ENCODE peak calls at places on chromosomes 6 and 20, in seven cellular contexts. One of them, this sample, is unnamed. For H3K4me1, the result is how much of the 10 kb centered on the place peaks cover.

GRCh38 chr6:34834789-34835518 is 43.1 kb downstream of the BLTP3A start:
- DNase-seq in ovary: no peak
- DNase-seq in K562: no peak
- DNase-seq in stomach: no peak
- DNase-seq in sigmoid colon: no peak
- DNase-seq in transverse colon: no peak
- DNase-seq in suprapubic skin: no peak
- DNase-seq in this sample: peak

GRCh38 chr6:21733311-21733710 is 139.8 kb downstream of the SOX4 start:
- DNase-seq in ovary: no peak
- DNase-seq in K562: no peak
- DNase-seq in stomach: no peak
- DNase-seq in sigmoid colon: no peak
- DNase-seq in transverse colon: no peak
- DNase-seq in suprapubic skin: no peak
- DNase-seq in this sample: no peak

GRCh38 chr20:59646487-59646886 is 42.1 kb downstream of the PHACTR3 start:
- DNase-seq in ovary: no peak
- DNase-seq in K562: no peak
- DNase-seq in stomach: no peak
- DNase-seq in sigmoid colon: peak
- DNase-seq in transverse colon: no peak
- DNase-seq in suprapubic skin: no peak
- DNase-seq in this sample: no peak

GRCh38 chr6:7050911-7051779 is 56.6 kb upstream of the RREB1 start:
- DNase-seq in ovary: peak
- DNase-seq in K562: no peak
- DNase-seq in stomach: peak
- DNase-seq in sigmoid colon: peak
- DNase-seq in transverse colon: peak
- DNase-seq in suprapubic skin: peak
- DNase-seq in this sample: no peak

GRCh38 chr6:43817192-43817591 is 47.2 kb downstream of the VEGFA start:
- DNase-seq in ovary: no peak
- DNase-seq in K562: peak
- DNase-seq in stomach: peak
- DNase-seq in sigmoid colon: no peak
- DNase-seq in transverse colon: peak
- DNase-seq in suprapubic skin: no peak
- DNase-seq in this sample: no peak

GRCh38 chr6:15303920-15304291 is 58.0 kb downstream of the JARID2 start:
- DNase-seq in ovary: no peak
- DNase-seq in K562: no peak
- DNase-seq in stomach: no peak
- DNase-seq in sigmoid colon: no peak
- DNase-seq in transverse colon: no peak
- DNase-seq in suprapubic skin: no peak
- DNase-seq in this sample: no peak

GRCh38 chr6:100096356-100096755 is 102.3 kb upstream of the MCHR2 start:
- DNase-seq in ovary: no peak
- DNase-seq in K562: no peak
- DNase-seq in stomach: no peak
- DNase-seq in sigmoid colon: no peak
- DNase-seq in transverse colon: no peak
- DNase-seq in suprapubic skin: no peak
- DNase-seq in this sample: no peak

GRCh38 chr20:40442181-40442963 is 246.7 kb downstream of the MAFB start:
- DNase-seq in ovary: no peak
- DNase-seq in K562: no peak
- DNase-seq in stomach: no peak
- DNase-seq in sigmoid colon: no peak
- DNase-seq in transverse colon: no peak
- DNase-seq in suprapubic skin: no peak
- DNase-seq in this sample: no peak

GRCh38 chr6:88248709-88249321 is 82.7 kb upstream of the CNR1 start:
- DNase-seq in ovary: no peak
- DNase-seq in K562: no peak
- DNase-seq in stomach: no peak
- DNase-seq in sigmoid colon: no peak
- DNase-seq in transverse colon: no peak
- DNase-seq in suprapubic skin: no peak
- DNase-seq in this sample: no peak

GRCh38 chr6:75483136-75483952 is 10.3 kb downstream of the FILIP1 start:
- DNase-seq in ovary: no peak
- DNase-seq in K562: no peak
- DNase-seq in stomach: no peak
- DNase-seq in sigmoid colon: no peak
- DNase-seq in transverse colon: no peak
- DNase-seq in suprapubic skin: no peak
- DNase-seq in this sample: no peak

GRCh38 chr20:53492212-53492611 is 101.4 kb downstream of the ZNF217 start:
- DNase-seq in ovary: no peak
- DNase-seq in K562: no peak
- DNase-seq in stomach: no peak
- DNase-seq in sigmoid colon: no peak
- DNase-seq in transverse colon: no peak
- DNase-seq in suprapubic skin: no peak
- DNase-seq in this sample: no peak

GRCh38 chr6:52577022-52577777 is at the start of gene TRAM2:
- DNase-seq in ovary: peak
- DNase-seq in K562: peak
- DNase-seq in stomach: peak
- DNase-seq in sigmoid colon: peak
- DNase-seq in transverse colon: peak
- DNase-seq in suprapubic skin: peak
- DNase-seq in this sample: peak
- TF ChIP-seq CTCF in ovary: no peak
- TF ChIP-seq CTCF in K562: peak
- TF ChIP-seq CTCF in stomach: no peak
- TF ChIP-seq CTCF in sigmoid colon: no peak
- TF ChIP-seq CTCF in transverse colon: peak
- TF ChIP-seq CTCF in suprapubic skin: no peak
- TF ChIP-seq CTCF in this sample: no peak

GRCh38 chr6:157984165-157984564 is 2.5 kb downstream of the SYNJ2 start:
- DNase-seq in ovary: no peak
- DNase-seq in K562: no peak
- DNase-seq in stomach: no peak
- DNase-seq in sigmoid colon: no peak
- DNase-seq in transverse colon: no peak
- DNase-seq in suprapubic skin: no peak
- DNase-seq in this sample: no peak
- H3K4me1 ChIP-seq in ovary: under half
- H3K4me1 ChIP-seq in K562: under half
- H3K4me1 ChIP-seq in stomach: half or more
- H3K4me1 ChIP-seq in sigmoid colon: under half
- H3K4me1 ChIP-seq in transverse colon: under half
- H3K4me1 ChIP-seq in suprapubic skin: under half
- H3K4me1 ChIP-seq in this sample: under half

GRCh38 chr20:63968928-63969760 is 586 bp downstream of the ZNF512B start:
- DNase-seq in ovary: peak
- DNase-seq in K562: peak
- DNase-seq in stomach: peak
- DNase-seq in sigmoid colon: peak
- DNase-seq in transverse colon: peak
- DNase-seq in suprapubic skin: no peak
- DNase-seq in this sample: no peak
- TF ChIP-seq EP300 in ovary: no peak
- TF ChIP-seq EP300 in K562: no peak
- TF ChIP-seq EP300 in stomach: no peak
- TF ChIP-seq EP300 in sigmoid colon: no peak
- TF ChIP-seq EP300 in transverse colon: no peak
- TF ChIP-seq EP300 in suprapubic skin: no peak
- TF ChIP-seq EP300 in this sample: no peak

GRCh38 chr6:167501831-167502385 is 177.0 kb downstream of the TTLL2 start:
- DNase-seq in ovary: no peak
- DNase-seq in K562: peak
- DNase-seq in stomach: peak
- DNase-seq in sigmoid colon: no peak
- DNase-seq in transverse colon: peak
- DNase-seq in suprapubic skin: no peak
- DNase-seq in this sample: no peak
- TF ChIP-seq CTCF in ovary: no peak
- TF ChIP-seq CTCF in K562: peak
- TF ChIP-seq CTCF in stomach: no peak
- TF ChIP-seq CTCF in sigmoid colon: peak
- TF ChIP-seq CTCF in transverse colon: peak
- TF ChIP-seq CTCF in suprapubic skin: no peak
- TF ChIP-seq CTCF in this sample: no peak

GRCh38 chr6:129502261-129502660 is 207.7 kb downstream of the ARHGAP18 start:
- DNase-seq in ovary: no peak
- DNase-seq in K562: no peak
- DNase-seq in stomach: no peak
- DNase-seq in sigmoid colon: no peak
- DNase-seq in transverse colon: no peak
- DNase-seq in suprapubic skin: no peak
- DNase-seq in this sample: no peak
- H3K4me1 ChIP-seq in ovary: under half
- H3K4me1 ChIP-seq in K562: under half
- H3K4me1 ChIP-seq in stomach: under half
- H3K4me1 ChIP-seq in sigmoid colon: under half
- H3K4me1 ChIP-seq in transverse colon: under half
- H3K4me1 ChIP-seq in suprapubic skin: half or more
- H3K4me1 ChIP-seq in this sample: under half

DNA sequence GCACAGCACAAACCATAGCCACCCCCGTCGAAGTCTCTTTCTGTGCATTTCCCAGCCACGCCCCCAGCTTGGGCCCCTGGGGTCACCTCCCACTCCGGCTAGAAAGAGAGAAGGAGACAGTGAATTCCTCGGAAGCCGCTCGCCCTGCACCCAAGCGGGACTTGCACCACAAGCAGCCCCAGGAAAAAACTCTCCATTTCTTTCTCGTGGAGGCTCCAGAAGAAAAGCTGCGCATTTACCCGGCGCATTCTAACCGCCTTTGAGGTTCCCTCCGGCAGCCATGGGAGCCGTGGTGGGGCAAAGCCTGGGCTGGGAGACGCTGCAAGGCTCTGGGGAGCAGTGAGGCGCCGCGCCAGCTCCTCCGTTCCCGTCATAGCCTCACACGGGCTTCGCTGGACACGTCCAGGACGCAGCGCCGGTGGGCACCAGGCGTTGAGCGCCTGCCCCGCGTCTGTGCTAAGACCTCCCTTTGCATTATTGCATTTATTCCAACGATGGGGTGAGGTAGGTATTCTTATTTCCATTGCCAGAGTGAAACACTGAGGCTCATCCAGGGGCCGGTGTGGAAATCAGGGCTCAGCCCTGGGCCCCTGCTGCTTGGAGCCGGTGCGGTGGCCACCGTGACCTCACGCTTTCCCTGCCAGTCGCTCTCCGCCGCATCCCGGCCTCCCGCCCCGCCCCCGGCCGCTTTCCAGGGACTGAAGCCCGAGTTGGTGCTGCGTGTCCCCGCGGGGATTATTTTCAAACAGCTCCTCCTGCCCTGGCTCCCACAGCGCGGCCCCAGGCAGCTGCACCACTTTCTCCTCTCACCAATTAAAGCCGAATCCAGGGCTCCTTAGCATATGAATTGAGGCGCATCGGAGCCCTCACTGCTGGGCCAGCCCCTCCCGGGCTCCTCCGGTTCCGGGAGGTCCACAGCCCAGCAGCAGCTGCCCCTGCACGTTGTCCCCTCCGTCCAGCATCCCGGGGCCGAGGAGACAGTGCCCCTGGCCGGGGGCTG is 148.3 kb upstream of the AFDN start:
- DNase-seq in ovary: peak
- DNase-seq in K562: no peak
- DNase-seq in stomach: peak
- DNase-seq in sigmoid colon: peak
- DNase-seq in transverse colon: peak
- DNase-seq in suprapubic skin: no peak
- DNase-seq in this sample: no peak
- TF ChIP-seq EP300 in ovary: no peak
- TF ChIP-seq EP300 in K562: no peak
- TF ChIP-seq EP300 in stomach: no peak
- TF ChIP-seq EP300 in sigmoid colon: no peak
- TF ChIP-seq EP300 in transverse colon: no peak
- TF ChIP-seq EP300 in suprapubic skin: no peak
- TF ChIP-seq EP300 in this sample: no peak

GRCh38 chr6:159633196-159633595 is 59.8 kb downstream of the SOD2 start:
- DNase-seq in ovary: no peak
- DNase-seq in K562: peak
- DNase-seq in stomach: no peak
- DNase-seq in sigmoid colon: no peak
- DNase-seq in transverse colon: no peak
- DNase-seq in suprapubic skin: no peak
- DNase-seq in this sample: no peak
- TF ChIP-seq CTCF in ovary: no peak
- TF ChIP-seq CTCF in K562: peak
- TF ChIP-seq CTCF in stomach: no peak
- TF ChIP-seq CTCF in sigmoid colon: no peak
- TF ChIP-seq CTCF in transverse colon: no peak
- TF ChIP-seq CTCF in suprapubic skin: no peak
- TF ChIP-seq CTCF in this sample: no peak